ENCODE peak calls at places on chromosomes 13 and 19, in ten cellular contexts. One of them, this sample, is unnamed.

GRCh38 chr19:34778342-34778741 is 5.3 kb upstream of the ZNF599 start:
- DNase-seq in kidney epithelial cell: no peak
- DNase-seq in epithelial cell of esophagus: no peak
- DNase-seq in fibroblast of mammary gland: no peak
- DNase-seq in HL-60: no peak
- DNase-seq in fibroblast of pulmonary artery: no peak
- DNase-seq in choroid plexus epithelial cell: no peak
- DNase-seq in IMR-90: no peak
- DNase-seq in endodermal cell: no peak
- DNase-seq in left ventricle myocardium inferior: no peak
- DNase-seq in this sample: no peak

GRCh38 chr13:76878043-76878442 is 8.2 kb downstream of the KCTD12 start:
- DNase-seq in kidney epithelial cell: no peak
- DNase-seq in epithelial cell of esophagus: no peak
- DNase-seq in fibroblast of mammary gland: no peak
- DNase-seq in HL-60: no peak
- DNase-seq in fibroblast of pulmonary artery: peak
- DNase-seq in choroid plexus epithelial cell: no peak
- DNase-seq in IMR-90: no peak
- DNase-seq in endodermal cell: no peak
- DNase-seq in left ventricle myocardium inferior: no peak
- DNase-seq in this sample: no peak

GRCh38 chr19:4425531-4425930 is 23.1 kb downstream of the CHAF1A start:
- DNase-seq in kidney epithelial cell: no peak
- DNase-seq in epithelial cell of esophagus: no peak
- DNase-seq in fibroblast of mammary gland: peak
- DNase-seq in HL-60: no peak
- DNase-seq in fibroblast of pulmonary artery: peak
- DNase-seq in choroid plexus epithelial cell: peak
- DNase-seq in IMR-90: peak
- DNase-seq in endodermal cell: no peak
- DNase-seq in left ventricle myocardium inferior: no peak
- DNase-seq in this sample: peak

GRCh38 chr13:40665061-40665753 is 1.2 kb downstream of the FOXO1 start:
- DNase-seq in kidney epithelial cell: no peak
- DNase-seq in epithelial cell of esophagus: peak
- DNase-seq in fibroblast of mammary gland: no peak
- DNase-seq in HL-60: no peak
- DNase-seq in fibroblast of pulmonary artery: no peak
- DNase-seq in choroid plexus epithelial cell: no peak
- DNase-seq in IMR-90: no peak
- DNase-seq in endodermal cell: peak
- DNase-seq in left ventricle myocardium inferior: peak
- DNase-seq in this sample: peak

GRCh38 chr13:87426737-87427136 is 244.4 kb upstream of the SLITRK5 start:
- DNase-seq in kidney epithelial cell: no peak
- DNase-seq in epithelial cell of esophagus: peak
- DNase-seq in fibroblast of mammary gland: no peak
- DNase-seq in HL-60: no peak
- DNase-seq in fibroblast of pulmonary artery: no peak
- DNase-seq in choroid plexus epithelial cell: no peak
- DNase-seq in IMR-90: no peak
- DNase-seq in endodermal cell: no peak
- DNase-seq in left ventricle myocardium inferior: no peak
- DNase-seq in this sample: no peak

GRCh38 chr13:80215368-80215767 is 125.6 kb downstream of the SPRY2 start:
- DNase-seq in kidney epithelial cell: no peak
- DNase-seq in epithelial cell of esophagus: peak
- DNase-seq in fibroblast of mammary gland: no peak
- DNase-seq in HL-60: no peak
- DNase-seq in fibroblast of pulmonary artery: peak
- DNase-seq in choroid plexus epithelial cell: peak
- DNase-seq in IMR-90: peak
- DNase-seq in endodermal cell: no peak
- DNase-seq in left ventricle myocardium inferior: no peak
- DNase-seq in this sample: peak

GRCh38 chr13:30429235-30429634 is 6.9 kb downstream of the UBE2L5 start:
- DNase-seq in kidney epithelial cell: no peak
- DNase-seq in epithelial cell of esophagus: no peak
- DNase-seq in fibroblast of mammary gland: no peak
- DNase-seq in HL-60: no peak
- DNase-seq in fibroblast of pulmonary artery: no peak
- DNase-seq in choroid plexus epithelial cell: no peak
- DNase-seq in IMR-90: no peak
- DNase-seq in endodermal cell: no peak
- DNase-seq in left ventricle myocardium inferior: no peak
- DNase-seq in this sample: no peak

GRCh38 chr13:37645181-37645580 is 46.6 kb upstream of the POSTN start:
- DNase-seq in kidney epithelial cell: no peak
- DNase-seq in epithelial cell of esophagus: no peak
- DNase-seq in fibroblast of mammary gland: no peak
- DNase-seq in HL-60: no peak
- DNase-seq in fibroblast of pulmonary artery: no peak
- DNase-seq in choroid plexus epithelial cell: peak
- DNase-seq in IMR-90: no peak
- DNase-seq in endodermal cell: peak
- DNase-seq in left ventricle myocardium inferior: no peak
- DNase-seq in this sample: no peak

GRCh38 chr19:49869009-49869483 is 1.7 kb upstream of the PNKP start:
- DNase-seq in kidney epithelial cell: no peak
- DNase-seq in epithelial cell of esophagus: no peak
- DNase-seq in fibroblast of mammary gland: no peak
- DNase-seq in HL-60: no peak
- DNase-seq in fibroblast of pulmonary artery: no peak
- DNase-seq in choroid plexus epithelial cell: no peak
- DNase-seq in IMR-90: no peak
- DNase-seq in endodermal cell: no peak
- DNase-seq in left ventricle myocardium inferior: no peak
- DNase-seq in this sample: no peak

GRCh38 chr19:30130356-30131122 is 188.5 kb downstream of the URI1 start:
- DNase-seq in kidney epithelial cell: no peak
- DNase-seq in epithelial cell of esophagus: no peak
- DNase-seq in fibroblast of mammary gland: no peak
- DNase-seq in HL-60: no peak
- DNase-seq in fibroblast of pulmonary artery: no peak
- DNase-seq in choroid plexus epithelial cell: no peak
- DNase-seq in IMR-90: no peak
- DNase-seq in endodermal cell: no peak
- DNase-seq in left ventricle myocardium inferior: no peak
- DNase-seq in this sample: no peak

GRCh38 chr13:35086667-35087066 is 144.6 kb downstream of the NBEA start:
- DNase-seq in kidney epithelial cell: no peak
- DNase-seq in epithelial cell of esophagus: peak
- DNase-seq in fibroblast of mammary gland: peak
- DNase-seq in HL-60: no peak
- DNase-seq in fibroblast of pulmonary artery: no peak
- DNase-seq in choroid plexus epithelial cell: peak
- DNase-seq in IMR-90: no peak
- DNase-seq in endodermal cell: no peak
- DNase-seq in left ventricle myocardium inferior: no peak
- DNase-seq in this sample: peak

GRCh38 chr19:16340654-16341053 is 16.0 kb downstream of the KLF2 start:
- DNase-seq in kidney epithelial cell: no peak
- DNase-seq in epithelial cell of esophagus: no peak
- DNase-seq in fibroblast of mammary gland: no peak
- DNase-seq in HL-60: no peak
- DNase-seq in fibroblast of pulmonary artery: no peak
- DNase-seq in choroid plexus epithelial cell: no peak
- DNase-seq in IMR-90: no peak
- DNase-seq in endodermal cell: no peak
- DNase-seq in left ventricle myocardium inferior: no peak
- DNase-seq in this sample: no peak

GRCh38 chr13:51950722-51951121 is 60.5 kb downstream of the ATP7B start:
- DNase-seq in kidney epithelial cell: no peak
- DNase-seq in epithelial cell of esophagus: no peak
- DNase-seq in fibroblast of mammary gland: no peak
- DNase-seq in HL-60: no peak
- DNase-seq in fibroblast of pulmonary artery: peak
- DNase-seq in choroid plexus epithelial cell: no peak
- DNase-seq in IMR-90: no peak
- DNase-seq in endodermal cell: no peak
- DNase-seq in left ventricle myocardium inferior: no peak
- DNase-seq in this sample: no peak

GRCh38 chr13:41554626-41555386 is 97.5 kb downstream of the RGCC start:
- DNase-seq in kidney epithelial cell: no peak
- DNase-seq in epithelial cell of esophagus: no peak
- DNase-seq in fibroblast of mammary gland: no peak
- DNase-seq in HL-60: no peak
- DNase-seq in fibroblast of pulmonary artery: no peak
- DNase-seq in choroid plexus epithelial cell: no peak
- DNase-seq in IMR-90: no peak
- DNase-seq in endodermal cell: no peak
- DNase-seq in left ventricle myocardium inferior: no peak
- DNase-seq in this sample: no peak

GRCh38 chr13:64314286-64314685 is 2898.6 kb upstream of the PCDH20 start:
- DNase-seq in kidney epithelial cell: no peak
- DNase-seq in epithelial cell of esophagus: peak
- DNase-seq in fibroblast of mammary gland: peak
- DNase-seq in HL-60: no peak
- DNase-seq in fibroblast of pulmonary artery: peak
- DNase-seq in choroid plexus epithelial cell: peak
- DNase-seq in IMR-90: peak
- DNase-seq in endodermal cell: no peak
- DNase-seq in left ventricle myocardium inferior: no peak
- DNase-seq in this sample: peak

GRCh38 chr19:19911150-19911549 is 10.4 kb downstream of the ZNF93 start:
- DNase-seq in kidney epithelial cell: no peak
- DNase-seq in epithelial cell of esophagus: no peak
- DNase-seq in fibroblast of mammary gland: peak
- DNase-seq in HL-60: no peak
- DNase-seq in fibroblast of pulmonary artery: peak
- DNase-seq in choroid plexus epithelial cell: peak
- DNase-seq in IMR-90: peak
- DNase-seq in endodermal cell: no peak
- DNase-seq in left ventricle myocardium inferior: no peak
- DNase-seq in this sample: no peak

DNA sequence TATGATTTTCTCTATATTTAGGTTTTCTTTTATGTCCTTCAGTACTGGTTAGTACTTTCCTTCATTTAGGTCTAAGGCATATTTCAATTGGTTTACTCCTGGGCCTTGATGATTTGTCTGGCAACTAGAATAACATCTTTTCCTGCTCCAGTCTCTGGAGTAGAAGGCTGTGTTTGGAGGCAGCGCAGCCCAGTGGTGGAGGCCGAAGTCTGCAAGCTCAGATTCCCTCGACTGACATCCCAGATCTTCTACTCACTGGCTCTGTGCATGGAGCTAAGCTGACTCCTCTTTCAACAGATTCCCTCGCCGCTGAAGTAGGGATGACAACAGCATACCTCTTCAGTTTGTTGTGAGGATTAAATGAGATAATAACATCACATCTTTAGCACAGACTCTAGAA is 141.0 kb downstream of the RAP2A start:
- DNase-seq in kidney epithelial cell: no peak
- DNase-seq in epithelial cell of esophagus: peak
- DNase-seq in fibroblast of mammary gland: peak
- DNase-seq in HL-60: peak
- DNase-seq in fibroblast of pulmonary artery: peak
- DNase-seq in choroid plexus epithelial cell: peak
- DNase-seq in IMR-90: peak
- DNase-seq in endodermal cell: peak
- DNase-seq in left ventricle myocardium inferior: peak
- DNase-seq in this sample: peak
- TF ChIP-seq CTCF in kidney epithelial cell: peak
- TF ChIP-seq CTCF in epithelial cell of esophagus: peak
- TF ChIP-seq CTCF in fibroblast of mammary gland: peak
- TF ChIP-seq CTCF in HL-60: no peak
- TF ChIP-seq CTCF in fibroblast of pulmonary artery: peak
- TF ChIP-seq CTCF in choroid plexus epithelial cell: peak
- TF ChIP-seq CTCF in IMR-90: peak
- TF ChIP-seq CTCF in endodermal cell: peak
- TF ChIP-seq CTCF in left ventricle myocardium inferior: peak
- TF ChIP-seq CTCF in this sample: peak

DNA sequence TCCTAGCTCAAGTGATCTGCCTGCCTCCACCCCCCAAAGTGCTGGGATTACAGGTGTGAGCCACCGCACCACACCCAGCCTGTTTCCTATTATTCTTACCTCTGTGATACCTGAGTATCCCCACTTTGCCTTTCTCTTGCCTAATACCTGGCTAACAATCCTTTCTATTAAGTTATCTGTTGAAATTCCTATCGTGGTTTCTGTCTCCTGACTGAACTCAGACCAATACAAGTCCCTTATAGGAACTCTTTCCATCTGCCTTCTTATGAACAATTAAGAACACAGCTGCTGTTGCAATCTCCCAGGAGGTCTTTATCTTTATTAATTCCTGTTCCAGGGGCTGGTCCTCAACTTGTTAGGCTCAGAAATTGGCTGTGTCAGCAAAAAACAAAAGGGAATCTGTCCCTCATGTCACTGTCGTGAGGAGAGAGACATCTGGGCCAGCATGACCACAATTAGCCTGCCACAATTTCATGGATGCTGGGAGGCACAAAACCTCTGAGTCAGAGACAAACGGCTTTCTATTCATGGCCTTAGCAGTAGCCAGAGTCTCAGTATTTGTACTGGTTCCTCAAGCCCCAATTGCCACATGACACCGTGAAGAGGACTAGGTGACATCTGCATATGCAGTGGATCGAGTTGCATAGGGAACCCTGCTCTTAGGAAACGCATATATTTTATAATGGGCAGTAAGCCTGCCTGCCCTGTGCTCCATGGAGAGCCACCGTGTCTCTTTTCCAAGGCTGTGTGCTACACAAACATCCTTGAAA is 58.2 kb downstream of the NUFIP1 start:
- DNase-seq in kidney epithelial cell: no peak
- DNase-seq in epithelial cell of esophagus: peak
- DNase-seq in fibroblast of mammary gland: no peak
- DNase-seq in HL-60: no peak
- DNase-seq in fibroblast of pulmonary artery: peak
- DNase-seq in choroid plexus epithelial cell: peak
- DNase-seq in IMR-90: no peak
- DNase-seq in endodermal cell: peak
- DNase-seq in left ventricle myocardium inferior: no peak
- DNase-seq in this sample: no peak
- H3K4me3 ChIP-seq in kidney epithelial cell: no peak
- H3K4me3 ChIP-seq in epithelial cell of esophagus: no peak
- H3K4me3 ChIP-seq in fibroblast of mammary gland: no peak
- H3K4me3 ChIP-seq in HL-60: no peak
- H3K4me3 ChIP-seq in fibroblast of pulmonary artery: no peak
- H3K4me3 ChIP-seq in choroid plexus epithelial cell: no peak
- H3K4me3 ChIP-seq in IMR-90: no peak
- H3K4me3 ChIP-seq in endodermal cell: no peak
- H3K4me3 ChIP-seq in left ventricle myocardium inferior: no peak
- H3K4me3 ChIP-seq in this sample: no peak

GRCh38 chr19:7506385-7507328 is 9.2 kb upstream of the ZNF358 start:
- DNase-seq in kidney epithelial cell: no peak
- DNase-seq in epithelial cell of esophagus: peak
- DNase-seq in fibroblast of mammary gland: peak
- DNase-seq in HL-60: peak
- DNase-seq in fibroblast of pulmonary artery: peak
- DNase-seq in choroid plexus epithelial cell: peak
- DNase-seq in IMR-90: peak
- DNase-seq in endodermal cell: peak
- DNase-seq in left ventricle myocardium inferior: peak
- DNase-seq in this sample: peak
- TF ChIP-seq CTCF in kidney epithelial cell: no peak
- TF ChIP-seq CTCF in epithelial cell of esophagus: no peak
- TF ChIP-seq CTCF in fibroblast of mammary gland: no peak
- TF ChIP-seq CTCF in HL-60: no peak
- TF ChIP-seq CTCF in fibroblast of pulmonary artery: no peak
- TF ChIP-seq CTCF in choroid plexus epithelial cell: no peak
- TF ChIP-seq CTCF in IMR-90: no peak
- TF ChIP-seq CTCF in endodermal cell: no peak
- TF ChIP-seq CTCF in left ventricle myocardium inferior: no peak
- TF ChIP-seq CTCF in this sample: no peak

GRCh38 chr13:60433505-60433904 is 36.5 kb downstream of the TDRD3 start:
- DNase-seq in kidney epithelial cell: no peak
- DNase-seq in epithelial cell of esophagus: no peak
- DNase-seq in fibroblast of mammary gland: no peak
- DNase-seq in HL-60: no peak
- DNase-seq in fibroblast of pulmonary artery: no peak
- DNase-seq in choroid plexus epithelial cell: peak
- DNase-seq in IMR-90: no peak
- DNase-seq in endodermal cell: no peak
- DNase-seq in left ventricle myocardium inferior: no peak
- DNase-seq in this sample: no peak
- H3K4me3 ChIP-seq in kidney epithelial cell: no peak
- H3K4me3 ChIP-seq in epithelial cell of esophagus: no peak
- H3K4me3 ChIP-seq in fibroblast of mammary gland: no peak
- H3K4me3 ChIP-seq in HL-60: no peak
- H3K4me3 ChIP-seq in fibroblast of pulmonary artery: no peak
- H3K4me3 ChIP-seq in choroid plexus epithelial cell: no peak
- H3K4me3 ChIP-seq in IMR-90: no peak
- H3K4me3 ChIP-seq in endodermal cell: no peak
- H3K4me3 ChIP-seq in left ventricle myocardium inferior: no peak
- H3K4me3 ChIP-seq in this sample: no peak